ENCODE peak calls at places on chromosome 19, in ten cellular contexts. V is AG09319; U is stimulated activated CD4-positive, alpha-beta T cell treated with anti-CD3 and anti-CD28 coated beads, Interleukin-2, amount 100 ng/mL, for 48 hours; F is Right ventricle myocardium superior; P is RPMI8226; O is dorsolateral prefrontal cortex; Q is psoas muscle; I is uterus; W is C1 segment of cervical spinal cord; N is breast epithelium. X is an unnamed sample.

GRCh38 chr19:39341122-39341719 is 1.0 kb upstream of the SAMD4B start:
- DNase-seq in V (no peak), U (no peak), F (peak; percentile 56), P (peak; percentile 13), O (no peak), Q (no peak), I (peak; percentile 43), W (no peak), N (peak; percentile 46), X (peak; percentile 38)

GRCh38 chr19:9009935-9010651 is at the start of gene MUC16:
- DNase-seq in V (no peak), U (no peak), F (no peak), P (peak; percentile 38), O (no peak), Q (no peak), I (no peak), W (no peak), N (no peak), X (no peak)

GRCh38 chr19:32916969-32917611 is 47.5 kb upstream of the SLC7A9 start:
- DNase-seq in V (no peak), U (no peak), F (no peak), P (no peak), O (no peak), Q (no peak), I (no peak), W (no peak), N (no peak), X (no peak)

GRCh38 chr19:50191270-50191669 is 12.2 kb upstream of the MYH14 start:
- DNase-seq in V (no peak), U (no peak), F (no peak), P (no peak), O (no peak), Q (no peak), I (no peak), W (no peak), N (no peak), X (no peak)

GRCh38 chr19:447816-448546 is 12.9 kb downstream of the SHC2 start:
- DNase-seq in V (no peak), U (no peak), F (peak; percentile 52), P (no peak), O (no peak), Q (no peak), I (peak; percentile 51), W (no peak), N (no peak), X (no peak)

GRCh38 chr19:40588110-40588854 is 11.6 kb downstream of the SHKBP1 start:
- DNase-seq in V (no peak), U (no peak), F (no peak), P (no peak), O (no peak), Q (no peak), I (no peak), W (no peak), N (no peak), X (no peak)

GRCh38 chr19:18282021-18282787 is 782 bp upstream of the JUND start:
- DNase-seq in V (no peak), U (no peak), F (peak; percentile 72), P (peak; percentile 47), O (no peak), Q (no peak), I (no peak), W (no peak), N (peak; percentile 72), X (peak; percentile 99)

GRCh38 chr19:3146677-3147100 is 10.9 kb downstream of the GNA15 start:
- DNase-seq in V (no peak), U (peak; percentile 77), F (no peak), P (peak; percentile 51), O (no peak), Q (no peak), I (no peak), W (no peak), N (no peak), X (no peak)

GRCh38 chr19:18023596-18024212 is 15.7 kb downstream of the ARRDC2 start:
- DNase-seq in V (no peak), U (no peak), F (peak; percentile 96), P (no peak), O (peak; percentile 67), Q (peak; percentile 87), I (peak; percentile 78), W (peak; percentile 71), N (peak; percentile 78), X (peak; percentile 47)

GRCh38 chr19:5585461-5586299 is 17.9 kb upstream of the TINCR start:
- DNase-seq in V (no peak), U (peak; percentile 27), F (peak; percentile 55), P (no peak), O (peak; percentile 56), Q (no peak), I (no peak), W (peak; percentile 65), N (peak; percentile 72), X (no peak)

GRCh38 chr19:7628589-7629311 is 595 bp downstream of the XAB2 start:
- DNase-seq in V (no peak), U (no peak), F (no peak), P (no peak), O (no peak), Q (no peak), I (no peak), W (no peak), N (no peak), X (no peak)

GRCh38 chr19:8567522-8568172 is 9.6 kb downstream of the MYO1F start:
- DNase-seq in V (no peak), U (no peak), F (peak; percentile 64), P (no peak), O (no peak), Q (no peak), I (no peak), W (peak; percentile 44), N (no peak), X (peak; percentile 24)

GRCh38 chr19:7176792-7177191 is 107.3 kb downstream of the ZNF557 start:
- DNase-seq in V (no peak), U (no peak), F (no peak), P (no peak), O (no peak), Q (no peak), I (no peak), W (no peak), N (no peak), X (no peak)

GRCh38 chr19:44792286-44792685 is 14.6 kb downstream of the CBLC start:
- DNase-seq in V (no peak), U (no peak), F (no peak), P (peak; percentile 40), O (no peak), Q (no peak), I (no peak), W (no peak), N (no peak), X (no peak)

GRCh38 chr19:1383311-1384084 is at the start of gene NDUFS7:
- DNase-seq in V (peak; percentile 89), U (peak; percentile 99), F (peak; percentile 92), P (peak; percentile 95), O (peak; percentile 93), Q (peak; percentile 90), I (peak; percentile 89), W (peak; percentile 96), N (peak; percentile 89), X (peak; percentile 78)

GRCh38 chr19:45213031-45213430 is 32.2 kb downstream of the EXOC3L2 start:
- DNase-seq in V (no peak), U (no peak), F (peak; percentile 5), P (no peak), O (no peak), Q (no peak), I (no peak), W (no peak), N (no peak), X (no peak)

GRCh38 chr19:6697291-6697690 is 23.2 kb downstream of the C3 start:
- DNase-seq in V (no peak), U (no peak), F (no peak), P (peak; percentile 31), O (no peak), Q (no peak), I (no peak), W (no peak), N (no peak), X (no peak)

GRCh38 chr19:50719566-50719965 is at the start of gene SHANK1:
- DNase-seq in V (no peak), U (no peak), F (no peak), P (peak; percentile 76), O (no peak), Q (no peak), I (no peak), W (no peak), N (no peak), X (no peak)

GRCh38 chr19:27679399-27679798 is 1533.6 kb downstream of the UQCRFS1 start:
- DNase-seq in V (no peak), U (no peak), F (no peak), P (no peak), O (no peak), Q (no peak), I (no peak), W (no peak), N (no peak), X (no peak)

GRCh38 chr19:38228491-38229439 is 4.7 kb upstream of the DPF1 start:
- DNase-seq in V (no peak), U (no peak), F (no peak), P (peak; percentile 10), O (peak; percentile 68), Q (no peak), I (no peak), W (peak; percentile 24), N (no peak), X (no peak)

GRCh38 chr19:7293795-7294570 is at the start of gene INSR:
- DNase-seq in V (peak; percentile 74), U (peak; percentile 61), F (peak; percentile 93), P (peak; percentile 95), O (peak; percentile 83), Q (peak; percentile 92), I (peak; percentile 89), W (peak; percentile 90), N (peak; percentile 86), X (peak; percentile 81)

X was measured in hypothalamus.